ENCODE peak calls at places on chromosomes 12 and 14, in four cellular contexts. P is heart left ventricle, U is type B pancreatic cell, V is B cell. W is an unnamed sample.

GRCh38 chr12:55653031-55653430 is 16.3 kb downstream of the OR10P1 start:
- DNase-seq in U (no peak), V (no peak), P (no peak), W (no peak)

GRCh38 chr12:69821441-69822204 is 3.4 kb upstream of the MYRFL start:
- DNase-seq in U (no peak), V (no peak), P (no peak), W (no peak)

GRCh38 chr14:41749425-41749824 is 142.7 kb downstream of the LRFN5 start:
- DNase-seq in V (no peak), U (no peak), P (no peak), W (no peak)

GRCh38 chr12:114092981-114093380 is 126.9 kb upstream of the RBM19 start:
- DNase-seq in U (no peak), P (no peak), V (no peak), W (no peak)

GRCh38 chr14:105287249-105288102 is 13.3 kb downstream of the BRF1 start:
- DNase-seq in V (no peak), P (no peak), U (no peak), W (no peak)

GRCh38 chr14:80356413-80356812 is 145.1 kb upstream of the DIO2 start:
- DNase-seq in P (no peak), V (no peak), U (no peak), W (no peak)

GRCh38 chr14:59631237-59631636 is 54.6 kb upstream of the CCDC175 start:
- DNase-seq in U (no peak), P (no peak), V (no peak), W (peak)

GRCh38 chr14:36281309-36281708 is 39.1 kb downstream of the MBIP start:
- DNase-seq in U (no peak), P (no peak), V (no peak), W (no peak)

GRCh38 chr12:132163041-132163910 is 19.0 kb downstream of the NOC4L start:
- DNase-seq in U (no peak), P (no peak), V (no peak), W (no peak)

GRCh38 chr14:55389330-55389729 is 22.3 kb downstream of the ATG14 start:
- DNase-seq in V (no peak), P (no peak), U (no peak), W (no peak)

GRCh38 chr12:100794441-100795192 is at the start of gene ANO4:
- DNase-seq in V (no peak), P (no peak), U (no peak), W (no peak)

GRCh38 chr14:74988131-74988530 is 14.6 kb upstream of the EIF2B2 start:
- DNase-seq in U (no peak), V (no peak), P (no peak), W (no peak)

GRCh38 chr12:89225401-89225800 is 126.9 kb downstream of the DUSP6 start:
- DNase-seq in U (no peak), V (no peak), P (peak), W (peak)

GRCh38 chr14:92759300-92759678 is 10.9 kb upstream of the LGMN start:
- DNase-seq in V (no peak), P (no peak), U (no peak), W (no peak)

GRCh38 chr14:69354383-69355154 is 43.5 kb downstream of the ERH start:
- DNase-seq in U (no peak), P (no peak), V (peak), W (peak)

GRCh38 chr12:106586535-106586802 is 3.7 kb downstream of the RFX4 start:
- DNase-seq in P (no peak), V (no peak), U (no peak), W (no peak)

GRCh38 chr12:47088021-47088944 is 8.5 kb upstream of the AMIGO2 start:
- DNase-seq in P (no peak), V (no peak), U (no peak), W (no peak)

GRCh38 chr12:29301114-29301513 is 79.9 kb downstream of the ERGIC2 start:
- DNase-seq in V (no peak), P (no peak), U (no peak), W (no peak)

GRCh38 chr14:80607430-80608200 is 333.9 kb downstream of the CEP128 start:
- DNase-seq in P (no peak), U (no peak), V (no peak), W (no peak)

GRCh38 chr14:75877884-75878283 is 103.9 kb downstream of the TGFB3 start:
- DNase-seq in P (no peak), V (no peak), U (no peak), W (no peak)

GRCh38 chr12:128693771-128694170 is 130.0 kb downstream of the SLC15A4 start:
- DNase-seq in V (no peak), U (no peak), P (no peak), W (no peak)

GRCh38 chr12:11805043-11805442 is 155.6 kb downstream of the ETV6 start:
- DNase-seq in U (no peak), V (no peak), P (no peak), W (no peak)

GRCh38 chr12:62332598-62332997 is 72.4 kb downstream of the USP15 start:
- DNase-seq in P (no peak), V (no peak), U (no peak), W (no peak)

GRCh38 chr14:55482936-55483605 is 42.7 kb upstream of the TBPL2 start:
- DNase-seq in P (no peak), U (no peak), V (no peak), W (no peak)

GRCh38 chr14:60064491-60065072 is 27.1 kb upstream of the PCNX4 start:
- DNase-seq in U (no peak), P (no peak), V (no peak), W (peak)

GRCh38 chr12:31000751-31001150 is 72.9 kb upstream of the DDX11 start:
- DNase-seq in V (no peak), U (no peak), P (no peak), W (no peak)

GRCh38 chr14:99862111-99862510 is 68.9 kb downstream of the EML1 start:
- DNase-seq in P (no peak), U (no peak), V (no peak), W (no peak)

GRCh38 chr12:56158926-56159461 is 835 bp downstream of the MYL6 start:
- DNase-seq in U (no peak), P (peak), V (no peak), W (no peak)

GRCh38 chr12:6902448-6902847 is 2.2 kb upstream of the LRRC23 start:
- DNase-seq in P (no peak), U (no peak), V (no peak), W (no peak)

GRCh38 chr14:46048127-46048526 is 603.5 kb downstream of the RPL10L start:
- DNase-seq in P (no peak), V (no peak), U (no peak), W (no peak)

GRCh38 chr12:50101663-50102062 is 2.1 kb upstream of the GPD1 start:
- DNase-seq in U (no peak), P (no peak), V (no peak), W (no peak)

GRCh38 chr14:34628681-34629135 is 1.2 kb downstream of the SNX6 start:
- DNase-seq in P (peak), U (no peak), V (no peak), W (no peak)

GRCh38 chr14:29735459-29735858 is 192.2 kb downstream of the PRKD1 start:
- DNase-seq in U (no peak), P (no peak), V (no peak), W (no peak)

GRCh38 chr14:77709412-77709811 is 1.5 kb downstream of the SLIRP start:
- DNase-seq in P (no peak), U (no peak), V (no peak), W (no peak)

GRCh38 chr14:77710364-77710763 is 2.5 kb downstream of the SLIRP start:
- DNase-seq in P (no peak), V (no peak), U (no peak), W (no peak)

GRCh38 chr14:77707724-77708408 is at the start of the genes ALKBH1 and SLIRP:
- DNase-seq in U (peak), P (peak), V (peak), W (peak)

GRCh38 chr14:77708749-77709148 is 846 bp downstream of the SLIRP start:
- DNase-seq in V (no peak), P (no peak), U (no peak), W (no peak)

GRCh38 chr14:77707355-77707723 is 484 bp downstream of the ALKBH1 start:
- DNase-seq in V (no peak), P (peak), U (no peak), W (peak)
- TF ChIP-seq CTCF in V (no peak), P (peak), U (no peak), W (no peak)

GRCh38 chr14:73173092-73173735 is 36.9 kb downstream of the PSEN1 start:
- DNase-seq in P (no peak), U (no peak), V (no peak), W (peak)
- TF ChIP-seq CTCF in P (peak), U (peak), V (peak), W (peak)

GRCh38 chr12:17928708-17929366 is 161.2 kb downstream of the RERGL start:
- DNase-seq in V (no peak), P (no peak), U (no peak), W (no peak)
- TF ChIP-seq CTCF in V (no peak), P (no peak), U (no peak), W (no peak)

DNA sequence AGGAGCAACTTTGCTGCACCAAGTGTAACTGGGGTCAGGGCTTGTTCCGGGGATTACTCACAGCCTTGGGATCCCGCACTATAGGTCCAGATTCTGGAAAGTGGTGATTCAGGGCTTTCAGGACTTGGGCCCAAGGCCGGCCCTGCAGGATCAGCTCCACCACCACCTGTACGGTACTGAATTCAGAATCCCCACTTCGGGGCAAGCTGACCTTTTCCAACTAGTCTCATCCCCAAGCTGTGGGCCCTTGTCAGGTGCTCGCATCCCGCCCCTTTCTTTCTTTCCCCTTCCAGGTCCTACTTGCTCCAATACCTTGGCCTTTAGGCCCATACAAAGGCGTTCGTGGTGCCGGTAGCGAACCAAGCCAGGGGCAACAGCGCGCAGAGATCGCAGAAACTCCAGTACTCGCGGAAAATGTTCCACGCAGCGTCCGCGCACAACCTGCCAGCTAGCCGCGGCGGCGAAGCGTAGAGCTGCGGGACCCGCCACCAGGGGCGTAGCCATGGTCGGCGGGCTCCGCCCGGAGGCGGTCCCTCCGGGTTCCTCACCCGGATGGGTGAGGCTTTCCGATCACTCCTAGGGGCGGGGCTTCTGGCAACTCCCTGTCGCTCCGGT is 487 bp downstream of the TINF2 start:
- DNase-seq in P (peak), U (peak), V (peak), W (peak)
- TF ChIP-seq CTCF in P (peak), U (peak), V (peak), W (no peak)

GRCh38 chr12:57225680-57226190 is 3.8 kb upstream of the SHMT2 start:
- DNase-seq in U (no peak), V (no peak), P (no peak), W (no peak)

GRCh38 chr12:57223191-57224165 is 6.0 kb upstream of the SHMT2 start:
- DNase-seq in U (no peak), V (no peak), P (no peak), W (no peak)

GRCh38 chr12:57224278-57224972 is 5.1 kb upstream of the SHMT2 start:
- DNase-seq in V (no peak), P (no peak), U (no peak), W (no peak)

GRCh38 chr12:57226588-57227314 is 2.8 kb upstream of the SHMT2 start:
- DNase-seq in U (no peak), V (no peak), P (no peak), W (no peak)

DNA sequence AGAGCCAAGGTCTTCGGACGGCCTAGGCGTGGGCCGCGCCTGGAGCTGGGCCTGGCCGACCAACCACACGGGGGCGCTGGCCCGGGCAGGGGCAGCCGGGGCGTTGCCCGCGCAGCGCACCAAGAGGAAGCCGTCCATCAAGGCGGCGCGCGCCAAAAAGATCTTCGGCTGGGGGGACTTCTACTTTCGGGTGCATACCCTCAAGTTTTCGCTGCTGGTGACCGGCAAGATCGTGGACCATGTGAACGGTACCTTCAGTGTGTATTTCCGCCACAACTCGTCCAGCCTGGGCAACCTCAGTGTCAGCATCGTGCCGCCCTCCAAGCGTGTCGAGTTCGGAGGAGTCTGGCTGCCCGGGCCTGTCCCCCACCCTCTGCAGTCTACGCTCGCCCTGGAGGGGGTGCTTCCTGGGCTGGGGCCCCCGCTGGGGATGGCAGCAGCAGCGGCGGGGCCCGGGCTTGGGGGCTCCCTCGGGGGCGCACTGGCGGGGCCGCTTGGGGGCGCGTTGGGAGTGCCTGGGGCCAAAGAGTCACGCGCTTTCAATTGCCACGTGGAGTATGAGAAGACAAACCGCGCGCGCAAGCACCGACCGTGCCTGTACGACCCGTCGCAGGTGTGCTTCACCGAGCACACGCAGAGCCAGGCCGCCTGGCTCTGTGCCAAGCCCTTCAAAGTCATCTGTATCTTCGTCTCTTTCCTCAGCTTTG is 4.4 kb upstream of the SHMT2 start:
- DNase-seq in V (peak), P (no peak), U (no peak), W (peak)
- TF ChIP-seq CTCF in V (peak), P (peak), U (peak), W (peak)

GRCh38 chr12:109625131-109625559 is 51.6 kb downstream of the MVK start:
- DNase-seq in U (no peak), V (no peak), P (peak), W (no peak)
- TF ChIP-seq CTCF in U (no peak), V (no peak), P (no peak), W (no peak)

DNA sequence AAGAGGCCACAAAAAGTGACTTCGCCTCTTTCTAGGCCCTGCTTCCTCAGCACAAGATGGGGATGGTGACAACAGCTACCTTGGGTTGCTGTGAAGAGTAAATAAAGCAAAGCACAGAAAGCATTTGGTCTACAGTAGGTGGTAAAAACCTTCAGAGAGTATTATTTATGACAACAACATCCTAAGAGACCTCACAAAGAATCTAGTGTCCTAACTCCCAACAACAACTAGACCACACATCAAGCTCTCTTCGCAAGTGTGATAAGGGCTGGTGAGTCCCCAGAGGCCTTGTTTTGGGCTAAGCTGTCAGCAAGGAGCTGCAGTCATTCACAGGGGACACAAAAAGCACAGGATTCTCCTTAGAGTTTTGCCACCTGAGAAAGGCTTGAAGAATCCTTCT is 84.9 kb downstream of the EFCAB11 start:
- DNase-seq in P (no peak), U (no peak), V (no peak), W (no peak)
- TF ChIP-seq CTCF in P (no peak), U (no peak), V (no peak), W (no peak)

GRCh38 chr12:104304261-104305004 is 894 bp downstream of the EID3 start:
- DNase-seq in P (no peak), U (no peak), V (no peak), W (no peak)

GRCh38 chr12:104306943-104307654 is 3.6 kb downstream of the EID3 start:
- DNase-seq in P (no peak), V (no peak), U (no peak), W (no peak)

GRCh38 chr12:104303538-104304151 is at the start of gene EID3:
- DNase-seq in P (peak), U (peak), V (peak), W (peak)

GRCh38 chr12:104306376-104306775 is 2.8 kb downstream of the EID3 start:
- DNase-seq in P (no peak), V (no peak), U (no peak), W (no peak)

DNA sequence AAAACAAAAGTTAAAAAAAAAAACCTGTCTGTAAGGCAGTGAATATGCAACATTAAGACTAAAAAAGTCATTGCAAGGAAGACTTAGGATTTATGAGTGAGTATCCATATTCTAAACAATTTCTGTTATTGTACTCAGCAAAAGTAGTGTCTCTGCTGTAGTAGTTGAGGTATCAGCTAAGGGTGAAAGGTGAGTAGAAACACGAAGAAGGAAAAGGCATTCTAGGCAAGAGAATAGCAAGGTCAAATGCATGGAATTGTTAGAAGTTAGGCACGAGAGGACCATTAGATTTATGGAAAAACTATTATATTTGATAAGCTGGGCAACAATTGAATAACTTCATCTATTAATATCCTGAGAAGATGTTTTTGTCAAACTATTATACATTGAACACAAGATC is 1.8 kb downstream of the EID3 start:
- DNase-seq in V (no peak), P (no peak), U (no peak), W (no peak)
- TF ChIP-seq CTCF in V (no peak), P (no peak), U (no peak), W (no peak)

DNA sequence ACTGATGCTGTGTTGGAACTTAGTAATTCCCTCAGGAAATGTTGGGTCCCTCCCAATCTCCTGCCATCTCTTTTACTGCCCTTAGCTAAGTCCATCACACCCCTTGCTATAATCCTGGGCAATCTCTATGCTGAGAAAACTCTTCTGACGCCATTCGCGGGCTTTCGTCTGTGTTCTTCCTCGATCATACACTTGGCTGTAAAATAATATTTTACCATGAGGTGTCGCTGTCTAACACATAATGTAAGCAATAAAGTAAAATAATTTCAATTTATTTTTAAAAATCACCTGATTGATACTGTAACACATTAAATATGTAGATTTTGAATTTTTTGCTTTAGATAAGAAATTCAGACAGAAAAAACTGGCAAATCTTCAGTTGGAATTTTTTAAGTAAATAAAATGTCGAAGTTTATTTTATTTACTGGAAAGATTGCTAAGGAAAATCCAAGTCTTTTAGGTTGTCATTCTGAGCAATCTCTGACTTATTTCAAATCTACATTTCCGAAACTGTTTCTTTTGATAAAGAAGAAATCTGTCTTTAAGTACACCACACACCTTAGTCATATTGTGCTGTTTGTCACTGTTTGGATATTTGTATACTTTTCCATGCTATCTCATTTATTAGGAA is 304.0 kb upstream of the SSTR1 start:
- DNase-seq in P (peak), V (no peak), U (no peak), W (peak)
- TF ChIP-seq CTCF in P (peak), V (peak), U (peak), W (peak)

W was measured in GM13976.